ENCODE peak calls at places on chromosomes 7 and 10, in seven cellular contexts. M, N, K, W, D, J and U are unnamed samples.

GRCh38 chr10:93465806-93466675 is 16.1 kb downstream of the MYOF start:
- DNase-seq in M (peak; percentile 84), N (no peak), K (no peak), W (peak; percentile 99), D (no peak), J (no peak), U (no peak)

GRCh38 chr7:70836279-70836678 is 295.7 kb upstream of the GALNT17 start:
- DNase-seq in M (no peak), N (no peak), K (no peak), W (no peak), D (no peak), J (no peak), U (no peak)

GRCh38 chr7:123154231-123154860 is 45.4 kb downstream of the SLC13A1 start:
- DNase-seq in M (peak; percentile 9), N (peak; percentile 41), K (no peak), W (peak; percentile 81), D (peak; percentile 3), J (peak; percentile 78), U (peak; percentile 21)

GRCh38 chr7:116876664-116877442 is 14.5 kb downstream of the CAPZA2 start:
- DNase-seq in M (no peak), N (no peak), K (no peak), W (no peak), D (no peak), J (no peak), U (no peak)

GRCh38 chr10:119333146-119333792 is 125.9 kb downstream of the GRK5 start:
- DNase-seq in M (no peak), N (no peak), K (no peak), W (peak; percentile 85), D (no peak), J (no peak), U (no peak)

GRCh38 chr7:95335093-95335492 is 10.8 kb upstream of the PON1 start:
- DNase-seq in M (peak; percentile 3), N (no peak), K (no peak), W (no peak), D (no peak), J (no peak), U (no peak)

GRCh38 chr10:86334515-86335085 is 32.0 kb downstream of the GRID1 start:
- DNase-seq in M (no peak), N (no peak), K (no peak), W (no peak), D (no peak), J (no peak), U (no peak)

GRCh38 chr7:27172823-27173411 is 1.2 kb downstream of the HOXA10 start:
- DNase-seq in M (no peak), N (no peak), K (no peak), W (peak; percentile 77), D (no peak), J (peak; percentile 65), U (no peak)

GRCh38 chr10:89475567-89475966 is 59.8 kb downstream of the SLC16A12 start:
- DNase-seq in M (no peak), N (no peak), K (no peak), W (no peak), D (no peak), J (no peak), U (no peak)

GRCh38 chr7:98110249-98111022 is 3.8 kb downstream of the LMTK2 start:
- DNase-seq in M (no peak), N (no peak), K (no peak), W (no peak), D (no peak), J (no peak), U (no peak)

GRCh38 chr7:65438593-65438992 is 64.9 kb downstream of the ZNF92 start:
- DNase-seq in M (no peak), N (no peak), K (no peak), W (peak; percentile 93), D (peak; percentile 51), J (no peak), U (no peak)

GRCh38 chr7:16587785-16588184 is 57.8 kb downstream of the ANKMY2 start:
- DNase-seq in M (no peak), N (no peak), K (no peak), W (no peak), D (no peak), J (no peak), U (peak; percentile 76)

GRCh38 chr7:127943541-127944521 is 87.4 kb downstream of the LRRC4 start:
- DNase-seq in M (no peak), N (peak; percentile 90), K (no peak), W (no peak), D (no peak), J (peak; percentile 62), U (no peak)

GRCh38 chr10:88525371-88526079 is 57.6 kb downstream of the RNLS start:
- DNase-seq in M (peak; percentile 20), N (no peak), K (no peak), W (peak; percentile 75), D (no peak), J (no peak), U (no peak)

GRCh38 chr10:97321032-97321806 is 2.1 kb downstream of the FRAT1 start:
- DNase-seq in M (no peak), N (no peak), K (no peak), W (no peak), D (no peak), J (no peak), U (no peak)

GRCh38 chr7:132882714-132883428 is 199.0 kb downstream of the CHCHD3 start:
- DNase-seq in M (no peak), N (no peak), K (no peak), W (no peak), D (no peak), J (no peak), U (no peak)

GRCh38 chr10:78931333-78932083 is 137.3 kb upstream of the ZMIZ1 start:
- DNase-seq in M (peak; percentile 18), N (no peak), K (no peak), W (peak; percentile 92), D (peak; percentile 63), J (no peak), U (no peak)

GRCh38 chr10:102650655-102651454 is 6.6 kb downstream of the TRIM8 start:
- DNase-seq in M (no peak), N (no peak), K (no peak), W (no peak), D (no peak), J (no peak), U (no peak)

GRCh38 chr10:17671307-17671706 is 27.4 kb downstream of the STAM start:
- DNase-seq in M (no peak), N (no peak), K (no peak), W (peak; percentile 37), D (no peak), J (no peak), U (no peak)

GRCh38 chr7:116500071-116500853 is 724 bp downstream of the CAV2 start:
- DNase-seq in M (no peak), N (no peak), K (no peak), W (peak; percentile 60), D (no peak), J (no peak), U (no peak)

GRCh38 chr7:4084271-4084670 is 597.8 kb upstream of the FOXK1 start:
- DNase-seq in M (no peak), N (no peak), K (no peak), W (no peak), D (no peak), J (no peak), U (no peak)

GRCh38 chr10:94327649-94328048 is 35.1 kb downstream of the NOC3L start:
- DNase-seq in M (no peak), N (no peak), K (no peak), W (no peak), D (no peak), J (no peak), U (no peak)

GRCh38 chr7:48225101-48225500 is 53.8 kb downstream of the ABCA13 start:
- DNase-seq in M (no peak), N (no peak), K (no peak), W (no peak), D (no peak), J (no peak), U (no peak)

GRCh38 chr10:69962746-69963135 is 89.9 kb upstream of the MACROH2A2 start:
- DNase-seq in M (no peak), N (no peak), K (no peak), W (no peak), D (no peak), J (no peak), U (no peak)

GRCh38 chr10:132302421-132302820 is 5.3 kb downstream of the STK32C start:
- DNase-seq in M (no peak), N (no peak), K (no peak), W (no peak), D (no peak), J (no peak), U (no peak)

GRCh38 chr10:8047452-8048280 is 6.8 kb upstream of the GATA3 start:
- DNase-seq in M (no peak), N (no peak), K (no peak), W (no peak), D (no peak), J (peak; percentile 47), U (no peak)

GRCh38 chr10:412109-412508 is 276.9 kb downstream of the ZMYND11 start:
- DNase-seq in M (no peak), N (no peak), K (no peak), W (no peak), D (no peak), J (no peak), U (no peak)

GRCh38 chr7:78175330-78175729 is 376.8 kb downstream of the PHTF2 start:
- DNase-seq in M (no peak), N (no peak), K (no peak), W (no peak), D (no peak), J (no peak), U (no peak)

GRCh38 chr10:96188911-96189310 is 58.8 kb downstream of the ZNF518A start:
- DNase-seq in M (no peak), N (no peak), K (no peak), W (no peak), D (no peak), J (no peak), U (no peak)

GRCh38 chr10:71600856-71601255 is 118.7 kb downstream of the C10orf105 start:
- DNase-seq in M (no peak), N (no peak), K (no peak), W (peak; percentile 89), D (no peak), J (no peak), U (no peak)

GRCh38 chr7:82234457-82235049 is 209.0 kb downstream of the CACNA2D1 start:
- DNase-seq in M (no peak), N (peak; percentile 85), K (no peak), W (peak; percentile 35), D (peak; percentile 6), J (no peak), U (peak; percentile 16)

GRCh38 chr10:64507869-64508609 is 986.8 kb downstream of the REEP3 start:
- DNase-seq in M (no peak), N (no peak), K (no peak), W (peak; percentile 31), D (no peak), J (no peak), U (no peak)

GRCh38 chr10:110459600-110459999 is 38.1 kb upstream of the DUSP5 start:
- DNase-seq in M (no peak), N (no peak), K (no peak), W (no peak), D (no peak), J (no peak), U (no peak)

GRCh38 chr7:41603985-41604384 is 98.9 kb downstream of the INHBA start:
- DNase-seq in M (no peak), N (no peak), K (no peak), W (no peak), D (no peak), J (no peak), U (no peak)

GRCh38 chr7:1230411-1231213 is 2.1 kb upstream of the UNCX start:
- DNase-seq in M (no peak), N (no peak), K (no peak), W (no peak), D (no peak), J (no peak), U (no peak)

GRCh38 chr10:51422311-51423120 is 276.9 kb downstream of the CSTF2T start:
- DNase-seq in M (peak; percentile 7), N (peak; percentile 37), K (no peak), W (peak; percentile 1), D (peak; percentile 32), J (peak; percentile 59), U (no peak)

GRCh38 chr7:40709077-40709964 is 574.5 kb downstream of the SUGCT start:
- DNase-seq in M (no peak), N (no peak), K (no peak), W (no peak), D (no peak), J (no peak), U (no peak)

GRCh38 chr10:8403711-8404371 is 349.4 kb downstream of the GATA3 start:
- DNase-seq in M (no peak), N (no peak), K (no peak), W (no peak), D (no peak), J (no peak), U (no peak)